ENCODE peak calls at places on chromosomes 6 and 20, in four cellular contexts. One of them, this sample, is unnamed.

GRCh38 chr20:46955601-46956556 is 61.2 kb downstream of the EYA2 start:
- DNase-seq in Calu3: no peak
- DNase-seq in AG04450: peak
- DNase-seq in stimulated activated CD8-positive, alpha-beta memory T cell treated with anti-CD3 and anti-CD28 coated beads, Interleukin-2, amount 100 ng/mL, for 1 hour: no peak
- DNase-seq in this sample: no peak

GRCh38 chr6:95091823-95092436 is 485.4 kb upstream of the MANEA start:
- DNase-seq in AG04450: peak
- DNase-seq in stimulated activated CD8-positive, alpha-beta memory T cell treated with anti-CD3 and anti-CD28 coated beads, Interleukin-2, amount 100 ng/mL, for 1 hour: no peak
- DNase-seq in Calu3: no peak
- DNase-seq in this sample: no peak

GRCh38 chr6:124968401-124968800 is 6.2 kb downstream of the RNF217 start:
- DNase-seq in AG04450: no peak
- DNase-seq in Calu3: no peak
- DNase-seq in stimulated activated CD8-positive, alpha-beta memory T cell treated with anti-CD3 and anti-CD28 coated beads, Interleukin-2, amount 100 ng/mL, for 1 hour: no peak
- DNase-seq in this sample: no peak

GRCh38 chr6:75201076-75201475 is 4.8 kb downstream of the COL12A1 start:
- DNase-seq in stimulated activated CD8-positive, alpha-beta memory T cell treated with anti-CD3 and anti-CD28 coated beads, Interleukin-2, amount 100 ng/mL, for 1 hour: no peak
- DNase-seq in Calu3: no peak
- DNase-seq in AG04450: no peak
- DNase-seq in this sample: no peak

GRCh38 chr6:164039954-164040375 is 625.4 kb downstream of the QKI start:
- DNase-seq in Calu3: no peak
- DNase-seq in AG04450: no peak
- DNase-seq in stimulated activated CD8-positive, alpha-beta memory T cell treated with anti-CD3 and anti-CD28 coated beads, Interleukin-2, amount 100 ng/mL, for 1 hour: peak
- DNase-seq in this sample: no peak

GRCh38 chr20:61303675-61304074 is 51.6 kb downstream of the CDH4 start:
- DNase-seq in stimulated activated CD8-positive, alpha-beta memory T cell treated with anti-CD3 and anti-CD28 coated beads, Interleukin-2, amount 100 ng/mL, for 1 hour: no peak
- DNase-seq in AG04450: no peak
- DNase-seq in Calu3: no peak
- DNase-seq in this sample: no peak

GRCh38 chr20:2585811-2586210 is 49.4 kb downstream of the TMC2 start:
- DNase-seq in Calu3: no peak
- DNase-seq in AG04450: peak
- DNase-seq in stimulated activated CD8-positive, alpha-beta memory T cell treated with anti-CD3 and anti-CD28 coated beads, Interleukin-2, amount 100 ng/mL, for 1 hour: no peak
- DNase-seq in this sample: peak

GRCh38 chr6:33208089-33208967 is at the start of gene RING1:
- DNase-seq in stimulated activated CD8-positive, alpha-beta memory T cell treated with anti-CD3 and anti-CD28 coated beads, Interleukin-2, amount 100 ng/mL, for 1 hour: peak
- DNase-seq in Calu3: peak
- DNase-seq in AG04450: no peak
- DNase-seq in this sample: no peak

GRCh38 chr20:53800883-53801604 is 207.4 kb upstream of the ZNF217 start:
- DNase-seq in Calu3: no peak
- DNase-seq in AG04450: no peak
- DNase-seq in stimulated activated CD8-positive, alpha-beta memory T cell treated with anti-CD3 and anti-CD28 coated beads, Interleukin-2, amount 100 ng/mL, for 1 hour: no peak
- DNase-seq in this sample: no peak

GRCh38 chr20:2519115-2519815 is 10.6 kb upstream of the ZNF343 start:
- DNase-seq in Calu3: no peak
- DNase-seq in AG04450: peak
- DNase-seq in stimulated activated CD8-positive, alpha-beta memory T cell treated with anti-CD3 and anti-CD28 coated beads, Interleukin-2, amount 100 ng/mL, for 1 hour: no peak
- DNase-seq in this sample: peak

GRCh38 chr6:158232445-158233213 is 64.5 kb downstream of the GTF2H5 start:
- DNase-seq in Calu3: peak
- DNase-seq in stimulated activated CD8-positive, alpha-beta memory T cell treated with anti-CD3 and anti-CD28 coated beads, Interleukin-2, amount 100 ng/mL, for 1 hour: no peak
- DNase-seq in AG04450: no peak
- DNase-seq in this sample: no peak

GRCh38 chr20:47389867-47390347 is 33.4 kb upstream of the ZMYND8 start:
- DNase-seq in AG04450: no peak
- DNase-seq in Calu3: peak
- DNase-seq in stimulated activated CD8-positive, alpha-beta memory T cell treated with anti-CD3 and anti-CD28 coated beads, Interleukin-2, amount 100 ng/mL, for 1 hour: no peak
- DNase-seq in this sample: no peak